ENCODE peak calls at places on chromosomes 2 and 18, in nine cellular contexts. T is NCI-H345, C is heart right ventricle, F is psoas muscle, V is astrocyte of the spinal cord, A is fibroblast of the aortic adventitia, S is mammary epithelial cell, U is fibroblast of lung, L is M059J. H is an unnamed sample.

GRCh38 chr2:218711550-218711929 is 905 bp downstream of the TTLL4 start:
- DNase-seq in A (peak; percentile 32), F (no peak), V (peak; percentile 32), S (no peak), U (peak; percentile 67), T (no peak), L (peak; percentile 22), C (no peak), H (no peak)

GRCh38 chr2:9053534-9053931 is 50.0 kb upstream of the MBOAT2 start:
- DNase-seq in S (no peak), T (no peak), A (peak; percentile 45), C (no peak), V (no peak), L (no peak), F (no peak), U (peak; percentile 42), H (peak; percentile 56)

GRCh38 chr2:99636432-99637034 is 146.7 kb upstream of the REV1 start:
- DNase-seq in T (no peak), A (no peak), C (peak; percentile 93), L (peak; percentile 67), U (no peak), V (peak; percentile 18), S (no peak), F (peak; percentile 89), H (peak; percentile 8)

GRCh38 chr18:13273800-13274199 is 55.2 kb downstream of the LDLRAD4 start:
- DNase-seq in S (no peak), F (no peak), C (no peak), L (no peak), T (no peak), U (no peak), V (no peak), A (no peak), H (no peak)

GRCh38 chr2:238968616-238969394 is 120.9 kb downstream of the TWIST2 start:
- DNase-seq in C (no peak), V (no peak), U (no peak), T (no peak), L (no peak), S (no peak), F (no peak), A (no peak), H (no peak)

GRCh38 chr2:38554973-38555595 is 47.6 kb downstream of the HNRNPLL start:
- DNase-seq in L (peak; percentile 29), A (peak; percentile 39), T (no peak), S (no peak), F (no peak), C (no peak), U (no peak), V (peak; percentile 20), H (peak; percentile 44)

GRCh38 chr18:10838594-10838993 is 310.8 kb downstream of the PIEZO2 start:
- DNase-seq in F (no peak), C (no peak), L (peak; percentile 37), T (no peak), S (no peak), A (no peak), U (no peak), V (no peak), H (peak; percentile 35)

GRCh38 chr2:239588451-239589269 is 187.8 kb upstream of the HDAC4 start:
- DNase-seq in V (no peak), A (no peak), C (no peak), T (no peak), U (no peak), S (no peak), L (no peak), F (no peak), H (no peak)

GRCh38 chr2:279366-279765 is 8.5 kb downstream of the ALKAL2 start:
- DNase-seq in F (no peak), V (no peak), C (no peak), U (no peak), L (no peak), S (no peak), A (no peak), T (no peak), H (no peak)

GRCh38 chr2:162090109-162090508 is 16.1 kb upstream of the DPP4 start:
- DNase-seq in T (no peak), A (peak; percentile 67), V (peak; percentile 41), L (no peak), C (no peak), F (no peak), S (no peak), U (peak; percentile 55), H (peak; percentile 49)

GRCh38 chr18:24227976-24228660 is 89.3 kb downstream of the CABYR start:
- DNase-seq in T (no peak), F (no peak), U (peak; percentile 85), V (peak; percentile 83), L (peak; percentile 76), C (no peak), S (peak; percentile 57), A (no peak), H (no peak)

GRCh38 chr2:175807031-175807873 is 194.8 kb downstream of the LNPK start:
- DNase-seq in A (no peak), F (no peak), U (peak; percentile 66), T (no peak), L (peak; percentile 79), V (no peak), C (no peak), S (peak; percentile 17), H (no peak)

GRCh38 chr2:180125245-180125962 is 118.3 kb upstream of the CWC22 start:
- DNase-seq in T (peak; percentile 63), A (peak; percentile 97), L (peak; percentile 92), V (peak; percentile 95), U (peak; percentile 97), F (peak; percentile 36), C (peak; percentile 18), S (peak; percentile 94), H (peak; percentile 98)

GRCh38 chr2:234292205-234292954 is 204.5 kb downstream of the ARL4C start:
- DNase-seq in A (peak; percentile 68), S (no peak), V (peak; percentile 59), T (no peak), U (peak; percentile 83), C (no peak), L (peak; percentile 25), F (no peak), H (peak; percentile 86)

GRCh38 chr2:176106636-176107539 is at the start of gene HOXD11:
- DNase-seq in T (peak; percentile 70), S (peak; percentile 70), C (no peak), F (no peak), V (no peak), U (peak; percentile 9), A (peak; percentile 28), L (peak; percentile 57), H (peak; percentile 23)

GRCh38 chr18:59272971-59273935 is at the start of gene RAX:
- DNase-seq in C (no peak), A (no peak), V (no peak), F (no peak), S (no peak), U (no peak), L (no peak), T (no peak), H (peak; percentile 14)

GRCh38 chr18:55251186-55251995 is 292.1 kb upstream of the CCDC68 start:
- DNase-seq in T (no peak), U (peak; percentile 70), C (no peak), A (peak; percentile 67), L (peak; percentile 29), S (no peak), F (no peak), V (peak; percentile 47), H (peak; percentile 67)

GRCh38 chr2:217993817-217994459 is 8.9 kb downstream of the TNS1 start:
- DNase-seq in V (no peak), C (peak; percentile 78), T (peak; percentile 65), A (peak; percentile 65), U (peak; percentile 39), S (no peak), L (no peak), F (peak; percentile 75), H (peak; percentile 53)

GRCh38 chr2:150126143-150126725 is 361.2 kb downstream of the RND3 start:
- DNase-seq in L (peak; percentile 47), C (no peak), S (peak; percentile 94), F (no peak), U (peak; percentile 46), V (no peak), T (no peak), A (no peak), H (no peak)

GRCh38 chr2:99640568-99641215 is 150.9 kb upstream of the REV1 start:
- DNase-seq in F (no peak), C (no peak), S (no peak), V (peak; percentile 55), U (peak; percentile 60), T (no peak), A (no peak), L (peak; percentile 12), H (no peak)

GRCh38 chr2:77007668-77008067 is 514.5 kb downstream of the LRRTM4 start:
- DNase-seq in U (peak; percentile 16), L (no peak), C (no peak), A (no peak), T (peak; percentile 87), S (no peak), F (no peak), V (peak; percentile 60), H (no peak)

GRCh38 chr2:60493804-60494392 is 59.6 kb downstream of the BCL11A start:
- DNase-seq in U (no peak), L (no peak), F (no peak), T (no peak), C (no peak), S (no peak), V (no peak), A (no peak), H (no peak)

GRCh38 chr2:220165401-220165800 is 538.0 kb downstream of the SLC4A3 start:
- DNase-seq in T (peak; percentile 86), S (no peak), V (no peak), C (no peak), F (no peak), L (no peak), A (no peak), U (no peak), H (no peak)

GRCh38 chr2:118202707-118203303 is 114.5 kb downstream of the INSIG2 start:
- DNase-seq in U (peak; percentile 29), A (peak; percentile 60), C (no peak), T (peak; percentile 10), S (peak; percentile 22), F (peak; percentile 26), L (peak; percentile 38), V (peak; percentile 48), H (peak; percentile 59)

GRCh38 chr2:234492687-234493086 is 4.2 kb downstream of the ARL4C start:
- DNase-seq in L (peak; percentile 27), S (no peak), V (no peak), C (no peak), A (no peak), F (no peak), U (no peak), T (no peak), H (no peak)

GRCh38 chr2:43417296-43417695 is 178.5 kb downstream of the THADA start:
- DNase-seq in F (no peak), V (no peak), L (peak; percentile 35), S (no peak), A (peak; percentile 64), T (no peak), U (no peak), C (no peak), H (no peak)

GRCh38 chr2:240402566-240403295 is 32.7 kb upstream of the GPC1 start:
- DNase-seq in T (no peak), S (no peak), A (no peak), L (no peak), U (no peak), F (no peak), V (no peak), C (no peak), H (no peak)

GRCh38 chr2:207252979-207253640 is 87.4 kb upstream of the KLF7 start:
- DNase-seq in S (no peak), C (no peak), U (peak; percentile 45), T (peak; percentile 39), F (no peak), V (no peak), A (no peak), L (peak; percentile 78), H (no peak)

GRCh38 chr2:239239607-239240479 is 161.0 kb downstream of the HDAC4 start:
- DNase-seq in V (no peak), C (no peak), L (no peak), S (no peak), U (no peak), F (no peak), T (no peak), A (no peak), H (no peak)

GRCh38 chr18:43009666-43010065 is 105.8 kb downstream of the RIT2 start:
- DNase-seq in F (no peak), S (no peak), T (no peak), V (peak; percentile 4), C (no peak), U (peak; percentile 66), A (no peak), L (peak; percentile 9), H (no peak)

H was measured in fibroblast of pulmonary artery.